ENCODE peak calls at places on chromosomes 5 and 9, in eight cellular contexts. One of them, this sample, is unnamed.

GRCh38 chr9:122222741-122223140 is 6.0 kb downstream of the LHX6 start:
- DNase-seq in LHCN-M2: no peak
- DNase-seq in NCI-H2029: no peak
- DNase-seq in erythroblast: no peak
- DNase-seq in NCI-H460: no peak
- DNase-seq in Kasumi-1: peak
- DNase-seq in NCI-H1105: no peak
- DNase-seq in NCI-H1694: no peak
- DNase-seq in this sample: no peak

GRCh38 chr5:60463179-60463868 is 236.6 kb downstream of the DEPDC1B start:
- DNase-seq in NCI-H1105: no peak
- DNase-seq in erythroblast: no peak
- DNase-seq in Kasumi-1: no peak
- DNase-seq in NCI-H1694: no peak
- DNase-seq in NCI-H2029: no peak
- DNase-seq in LHCN-M2: peak
- DNase-seq in NCI-H460: no peak
- DNase-seq in this sample: no peak

GRCh38 chr9:116318463-116319271 is 165.1 kb downstream of the PAPPA start:
- DNase-seq in LHCN-M2: no peak
- DNase-seq in Kasumi-1: no peak
- DNase-seq in NCI-H2029: no peak
- DNase-seq in NCI-H1694: no peak
- DNase-seq in NCI-H460: no peak
- DNase-seq in erythroblast: peak
- DNase-seq in NCI-H1105: no peak
- DNase-seq in this sample: no peak

GRCh38 chr5:10703676-10704075 is 57.4 kb downstream of the DAP start:
- DNase-seq in erythroblast: no peak
- DNase-seq in NCI-H460: no peak
- DNase-seq in NCI-H1694: no peak
- DNase-seq in Kasumi-1: no peak
- DNase-seq in NCI-H1105: no peak
- DNase-seq in LHCN-M2: no peak
- DNase-seq in NCI-H2029: peak
- DNase-seq in this sample: no peak

GRCh38 chr5:31023105-31023504 is 170.4 kb upstream of the CDH6 start:
- DNase-seq in NCI-H2029: no peak
- DNase-seq in NCI-H1694: no peak
- DNase-seq in NCI-H460: no peak
- DNase-seq in LHCN-M2: no peak
- DNase-seq in NCI-H1105: no peak
- DNase-seq in Kasumi-1: no peak
- DNase-seq in erythroblast: no peak
- DNase-seq in this sample: no peak

GRCh38 chr5:59293700-59294099 is 599.8 kb downstream of the PDE4D start:
- DNase-seq in NCI-H1105: no peak
- DNase-seq in NCI-H460: no peak
- DNase-seq in erythroblast: no peak
- DNase-seq in Kasumi-1: no peak
- DNase-seq in NCI-H2029: no peak
- DNase-seq in NCI-H1694: no peak
- DNase-seq in LHCN-M2: no peak
- DNase-seq in this sample: no peak

GRCh38 chr5:170293273-170293672 is 4.3 kb downstream of the LCP2 start:
- DNase-seq in NCI-H1105: no peak
- DNase-seq in NCI-H1694: no peak
- DNase-seq in erythroblast: peak
- DNase-seq in Kasumi-1: peak
- DNase-seq in NCI-H460: no peak
- DNase-seq in LHCN-M2: no peak
- DNase-seq in NCI-H2029: no peak
- DNase-seq in this sample: no peak

GRCh38 chr9:133571896-133572595 is 37.1 kb downstream of the FAM163B start:
- DNase-seq in erythroblast: no peak
- DNase-seq in LHCN-M2: no peak
- DNase-seq in NCI-H460: no peak
- DNase-seq in NCI-H1694: no peak
- DNase-seq in NCI-H2029: no peak
- DNase-seq in NCI-H1105: no peak
- DNase-seq in Kasumi-1: no peak
- DNase-seq in this sample: no peak

GRCh38 chr9:98357921-98358535 is 102.6 kb upstream of the TBC1D2 start:
- DNase-seq in NCI-H1105: no peak
- DNase-seq in NCI-H2029: no peak
- DNase-seq in NCI-H1694: no peak
- DNase-seq in erythroblast: no peak
- DNase-seq in Kasumi-1: no peak
- DNase-seq in LHCN-M2: peak
- DNase-seq in NCI-H460: no peak
- DNase-seq in this sample: no peak

GRCh38 chr5:76604838-76605237 is 18.4 kb downstream of the F2RL2 start:
- DNase-seq in NCI-H460: no peak
- DNase-seq in LHCN-M2: peak
- DNase-seq in NCI-H1105: no peak
- DNase-seq in NCI-H1694: no peak
- DNase-seq in NCI-H2029: no peak
- DNase-seq in erythroblast: no peak
- DNase-seq in Kasumi-1: no peak
- DNase-seq in this sample: no peak

This sample was measured in DND-41.